ENCODE peak calls at places on chromosomes 4 and X, in seven cellular contexts. One of them, this sample, is unnamed.

GRCh38 chrX:136453771-136454170 is 34.0 kb upstream of the BRS3 start:
- DNase-seq in posterior vena cava: no peak
- DNase-seq in activated effector memory CD4-positive, alpha-beta T cell treated with anti-CD3 and anti-CD28 coated beads, Interleukin-2, amount 50 U/mL, for 16 hours: no peak
- DNase-seq in activated CD8-positive, alpha-beta T cell treated with anti-CD3 and anti-CD28 coated beads, Interleukin-2, amount 10 ng/mL, durations not matched to agents 7 days and 5 days: no peak
- DNase-seq in HFFc6: no peak
- DNase-seq in heart right ventricle: no peak
- DNase-seq in Calu3: no peak
- DNase-seq in this sample: no peak

GRCh38 chr4:151251922-151252321 is 25.0 kb upstream of the PRSS48 start:
- DNase-seq in posterior vena cava: no peak
- DNase-seq in activated effector memory CD4-positive, alpha-beta T cell treated with anti-CD3 and anti-CD28 coated beads, Interleukin-2, amount 50 U/mL, for 16 hours: no peak
- DNase-seq in activated CD8-positive, alpha-beta T cell treated with anti-CD3 and anti-CD28 coated beads, Interleukin-2, amount 10 ng/mL, durations not matched to agents 7 days and 5 days: no peak
- DNase-seq in HFFc6: no peak
- DNase-seq in heart right ventricle: no peak
- DNase-seq in Calu3: no peak
- DNase-seq in this sample: no peak

GRCh38 chrX:126985960-126986359 is 166.4 kb downstream of the PRR32 start:
- DNase-seq in posterior vena cava: no peak
- DNase-seq in activated effector memory CD4-positive, alpha-beta T cell treated with anti-CD3 and anti-CD28 coated beads, Interleukin-2, amount 50 U/mL, for 16 hours: no peak
- DNase-seq in activated CD8-positive, alpha-beta T cell treated with anti-CD3 and anti-CD28 coated beads, Interleukin-2, amount 10 ng/mL, durations not matched to agents 7 days and 5 days: no peak
- DNase-seq in HFFc6: no peak
- DNase-seq in heart right ventricle: no peak
- DNase-seq in Calu3: no peak
- DNase-seq in this sample: no peak

GRCh38 chr4:40831462-40831861 is 81.7 kb downstream of the NSUN7 start:
- DNase-seq in posterior vena cava: peak; percentile 58
- DNase-seq in activated effector memory CD4-positive, alpha-beta T cell treated with anti-CD3 and anti-CD28 coated beads, Interleukin-2, amount 50 U/mL, for 16 hours: no peak
- DNase-seq in activated CD8-positive, alpha-beta T cell treated with anti-CD3 and anti-CD28 coated beads, Interleukin-2, amount 10 ng/mL, durations not matched to agents 7 days and 5 days: no peak
- DNase-seq in HFFc6: no peak
- DNase-seq in heart right ventricle: no peak
- DNase-seq in Calu3: no peak
- DNase-seq in this sample: no peak

GRCh38 chrX:43140546-43140945 is 362.6 kb upstream of the PPP1R2C start:
- DNase-seq in posterior vena cava: no peak
- DNase-seq in activated effector memory CD4-positive, alpha-beta T cell treated with anti-CD3 and anti-CD28 coated beads, Interleukin-2, amount 50 U/mL, for 16 hours: no peak
- DNase-seq in activated CD8-positive, alpha-beta T cell treated with anti-CD3 and anti-CD28 coated beads, Interleukin-2, amount 10 ng/mL, durations not matched to agents 7 days and 5 days: no peak
- DNase-seq in HFFc6: no peak
- DNase-seq in heart right ventricle: no peak
- DNase-seq in Calu3: no peak
- DNase-seq in this sample: no peak

GRCh38 chr4:182878633-182879495 is 38.3 kb downstream of the DCTD start:
- DNase-seq in posterior vena cava: peak; percentile 68
- DNase-seq in activated effector memory CD4-positive, alpha-beta T cell treated with anti-CD3 and anti-CD28 coated beads, Interleukin-2, amount 50 U/mL, for 16 hours: no peak
- DNase-seq in activated CD8-positive, alpha-beta T cell treated with anti-CD3 and anti-CD28 coated beads, Interleukin-2, amount 10 ng/mL, durations not matched to agents 7 days and 5 days: no peak
- DNase-seq in HFFc6: no peak
- DNase-seq in heart right ventricle: no peak
- DNase-seq in Calu3: no peak
- DNase-seq in this sample: no peak

GRCh38 chrX:13427441-13428054 is 107.7 kb upstream of the ATXN3L start:
- DNase-seq in posterior vena cava: no peak
- DNase-seq in activated effector memory CD4-positive, alpha-beta T cell treated with anti-CD3 and anti-CD28 coated beads, Interleukin-2, amount 50 U/mL, for 16 hours: no peak
- DNase-seq in activated CD8-positive, alpha-beta T cell treated with anti-CD3 and anti-CD28 coated beads, Interleukin-2, amount 10 ng/mL, durations not matched to agents 7 days and 5 days: no peak
- DNase-seq in HFFc6: no peak
- DNase-seq in heart right ventricle: no peak
- DNase-seq in Calu3: no peak
- DNase-seq in this sample: no peak

GRCh38 chr4:110635155-110635479 is 12.2 kb upstream of the PITX2 start:
- DNase-seq in posterior vena cava: no peak
- DNase-seq in activated effector memory CD4-positive, alpha-beta T cell treated with anti-CD3 and anti-CD28 coated beads, Interleukin-2, amount 50 U/mL, for 16 hours: no peak
- DNase-seq in activated CD8-positive, alpha-beta T cell treated with anti-CD3 and anti-CD28 coated beads, Interleukin-2, amount 10 ng/mL, durations not matched to agents 7 days and 5 days: no peak
- DNase-seq in HFFc6: no peak
- DNase-seq in heart right ventricle: no peak
- DNase-seq in Calu3: no peak
- DNase-seq in this sample: no peak

GRCh38 chr4:155952546-155952945 is 1.1 kb downstream of the CTSO start:
- DNase-seq in posterior vena cava: no peak
- DNase-seq in activated effector memory CD4-positive, alpha-beta T cell treated with anti-CD3 and anti-CD28 coated beads, Interleukin-2, amount 50 U/mL, for 16 hours: no peak
- DNase-seq in activated CD8-positive, alpha-beta T cell treated with anti-CD3 and anti-CD28 coated beads, Interleukin-2, amount 10 ng/mL, durations not matched to agents 7 days and 5 days: no peak
- DNase-seq in HFFc6: peak; percentile 6
- DNase-seq in heart right ventricle: no peak
- DNase-seq in Calu3: no peak
- DNase-seq in this sample: no peak

GRCh38 chrX:39484159-39484558 is 613.6 kb downstream of the BCOR start:
- DNase-seq in posterior vena cava: no peak
- DNase-seq in activated effector memory CD4-positive, alpha-beta T cell treated with anti-CD3 and anti-CD28 coated beads, Interleukin-2, amount 50 U/mL, for 16 hours: no peak
- DNase-seq in activated CD8-positive, alpha-beta T cell treated with anti-CD3 and anti-CD28 coated beads, Interleukin-2, amount 10 ng/mL, durations not matched to agents 7 days and 5 days: no peak
- DNase-seq in HFFc6: no peak
- DNase-seq in heart right ventricle: no peak
- DNase-seq in Calu3: no peak
- DNase-seq in this sample: no peak

GRCh38 chr4:39151120-39151713 is 31.1 kb upstream of the WDR19 start:
- DNase-seq in posterior vena cava: no peak
- DNase-seq in activated effector memory CD4-positive, alpha-beta T cell treated with anti-CD3 and anti-CD28 coated beads, Interleukin-2, amount 50 U/mL, for 16 hours: no peak
- DNase-seq in activated CD8-positive, alpha-beta T cell treated with anti-CD3 and anti-CD28 coated beads, Interleukin-2, amount 10 ng/mL, durations not matched to agents 7 days and 5 days: no peak
- DNase-seq in HFFc6: peak; percentile 4
- DNase-seq in heart right ventricle: no peak
- DNase-seq in Calu3: no peak
- DNase-seq in this sample: no peak

GRCh38 chr4:80266902-80267380 is 477 bp downstream of the FGF5 start:
- DNase-seq in posterior vena cava: peak; percentile 74
- DNase-seq in activated effector memory CD4-positive, alpha-beta T cell treated with anti-CD3 and anti-CD28 coated beads, Interleukin-2, amount 50 U/mL, for 16 hours: no peak
- DNase-seq in activated CD8-positive, alpha-beta T cell treated with anti-CD3 and anti-CD28 coated beads, Interleukin-2, amount 10 ng/mL, durations not matched to agents 7 days and 5 days: no peak
- DNase-seq in HFFc6: peak; percentile 55
- DNase-seq in heart right ventricle: no peak
- DNase-seq in Calu3: no peak
- DNase-seq in this sample: no peak

GRCh38 chr4:55625835-55626234 is 10.3 kb downstream of the NMU start:
- DNase-seq in posterior vena cava: no peak
- DNase-seq in activated effector memory CD4-positive, alpha-beta T cell treated with anti-CD3 and anti-CD28 coated beads, Interleukin-2, amount 50 U/mL, for 16 hours: no peak
- DNase-seq in activated CD8-positive, alpha-beta T cell treated with anti-CD3 and anti-CD28 coated beads, Interleukin-2, amount 10 ng/mL, durations not matched to agents 7 days and 5 days: no peak
- DNase-seq in HFFc6: no peak
- DNase-seq in heart right ventricle: no peak
- DNase-seq in Calu3: no peak
- DNase-seq in this sample: no peak

GRCh38 chr4:85398276-85398675 is 76.7 kb upstream of the ARHGAP24 start:
- DNase-seq in posterior vena cava: no peak
- DNase-seq in activated effector memory CD4-positive, alpha-beta T cell treated with anti-CD3 and anti-CD28 coated beads, Interleukin-2, amount 50 U/mL, for 16 hours: no peak
- DNase-seq in activated CD8-positive, alpha-beta T cell treated with anti-CD3 and anti-CD28 coated beads, Interleukin-2, amount 10 ng/mL, durations not matched to agents 7 days and 5 days: no peak
- DNase-seq in HFFc6: peak; percentile 34
- DNase-seq in heart right ventricle: peak; percentile 49
- DNase-seq in Calu3: no peak
- DNase-seq in this sample: peak; percentile 30

GRCh38 chrX:47243351-47243750 is 10.5 kb downstream of the USP11 start:
- DNase-seq in posterior vena cava: no peak
- DNase-seq in activated effector memory CD4-positive, alpha-beta T cell treated with anti-CD3 and anti-CD28 coated beads, Interleukin-2, amount 50 U/mL, for 16 hours: no peak
- DNase-seq in activated CD8-positive, alpha-beta T cell treated with anti-CD3 and anti-CD28 coated beads, Interleukin-2, amount 10 ng/mL, durations not matched to agents 7 days and 5 days: no peak
- DNase-seq in HFFc6: no peak
- DNase-seq in heart right ventricle: no peak
- DNase-seq in Calu3: no peak
- DNase-seq in this sample: no peak

GRCh38 chrX:2425281-2426071 is 75.3 kb downstream of the DHRSX start:
- DNase-seq in posterior vena cava: no peak
- DNase-seq in activated effector memory CD4-positive, alpha-beta T cell treated with anti-CD3 and anti-CD28 coated beads, Interleukin-2, amount 50 U/mL, for 16 hours: no peak
- DNase-seq in activated CD8-positive, alpha-beta T cell treated with anti-CD3 and anti-CD28 coated beads, Interleukin-2, amount 10 ng/mL, durations not matched to agents 7 days and 5 days: no peak
- DNase-seq in HFFc6: no peak
- DNase-seq in heart right ventricle: no peak
- DNase-seq in Calu3: no peak
- DNase-seq in this sample: no peak

GRCh38 chrX:85851418-85851817 is 195.9 kb downstream of the CHM start:
- DNase-seq in posterior vena cava: no peak
- DNase-seq in activated effector memory CD4-positive, alpha-beta T cell treated with anti-CD3 and anti-CD28 coated beads, Interleukin-2, amount 50 U/mL, for 16 hours: no peak
- DNase-seq in activated CD8-positive, alpha-beta T cell treated with anti-CD3 and anti-CD28 coated beads, Interleukin-2, amount 10 ng/mL, durations not matched to agents 7 days and 5 days: no peak
- DNase-seq in HFFc6: peak; percentile 1
- DNase-seq in heart right ventricle: no peak
- DNase-seq in Calu3: peak; percentile 52
- DNase-seq in this sample: peak; percentile 2

GRCh38 chr4:132530846-132531245 is 618.2 kb upstream of the PCDH10 start:
- DNase-seq in posterior vena cava: no peak
- DNase-seq in activated effector memory CD4-positive, alpha-beta T cell treated with anti-CD3 and anti-CD28 coated beads, Interleukin-2, amount 50 U/mL, for 16 hours: no peak
- DNase-seq in activated CD8-positive, alpha-beta T cell treated with anti-CD3 and anti-CD28 coated beads, Interleukin-2, amount 10 ng/mL, durations not matched to agents 7 days and 5 days: no peak
- DNase-seq in HFFc6: no peak
- DNase-seq in heart right ventricle: no peak
- DNase-seq in Calu3: no peak
- DNase-seq in this sample: no peak

GRCh38 chrX:132125906-132126305 is 1.9 kb downstream of the FRMD7 start:
- DNase-seq in posterior vena cava: no peak
- DNase-seq in activated effector memory CD4-positive, alpha-beta T cell treated with anti-CD3 and anti-CD28 coated beads, Interleukin-2, amount 50 U/mL, for 16 hours: no peak
- DNase-seq in activated CD8-positive, alpha-beta T cell treated with anti-CD3 and anti-CD28 coated beads, Interleukin-2, amount 10 ng/mL, durations not matched to agents 7 days and 5 days: no peak
- DNase-seq in HFFc6: no peak
- DNase-seq in heart right ventricle: no peak
- DNase-seq in Calu3: no peak
- DNase-seq in this sample: no peak

GRCh38 chr4:25913056-25913850 is 767 bp upstream of the SMIM20 start:
- DNase-seq in posterior vena cava: peak; percentile 83
- DNase-seq in activated effector memory CD4-positive, alpha-beta T cell treated with anti-CD3 and anti-CD28 coated beads, Interleukin-2, amount 50 U/mL, for 16 hours: peak; percentile 71
- DNase-seq in activated CD8-positive, alpha-beta T cell treated with anti-CD3 and anti-CD28 coated beads, Interleukin-2, amount 10 ng/mL, durations not matched to agents 7 days and 5 days: peak; percentile 47
- DNase-seq in HFFc6: no peak
- DNase-seq in heart right ventricle: peak; percentile 30
- DNase-seq in Calu3: no peak
- DNase-seq in this sample: no peak

GRCh38 chr4:51960486-51960885 is 59.7 kb downstream of the LRRC66 start:
- DNase-seq in posterior vena cava: no peak
- DNase-seq in activated effector memory CD4-positive, alpha-beta T cell treated with anti-CD3 and anti-CD28 coated beads, Interleukin-2, amount 50 U/mL, for 16 hours: no peak
- DNase-seq in activated CD8-positive, alpha-beta T cell treated with anti-CD3 and anti-CD28 coated beads, Interleukin-2, amount 10 ng/mL, durations not matched to agents 7 days and 5 days: no peak
- DNase-seq in HFFc6: no peak
- DNase-seq in heart right ventricle: no peak
- DNase-seq in Calu3: no peak
- DNase-seq in this sample: no peak